ENCODE peak calls at places on chromosomes 16 and 17, in six cellular contexts. D is stomach, F is omental fat pad, U is H54, L is dorsolateral prefrontal cortex, V is kidney glomerular epithelial cell. M is an unnamed sample.

GRCh38 chr16:70738083-70738977 is 52.5 kb upstream of the MTSS2 start:
- DNase-seq in D (peak), F (no peak), U (peak), L (no peak), V (no peak), M (no peak)

GRCh38 chr16:56643080-56643778 is 4.8 kb downstream of the MT1A start:
- DNase-seq in D (peak), F (peak), U (no peak), L (no peak), V (peak), M (peak)

GRCh38 chr17:80034977-80035686 is 540 bp downstream of the TBC1D16 start:
- DNase-seq in D (no peak), F (no peak), U (peak), L (no peak), V (peak), M (no peak)

GRCh38 chr17:2883544-2884203 is 87.4 kb downstream of the RAP1GAP2 start:
- DNase-seq in D (no peak), F (no peak), U (peak), L (no peak), V (no peak), M (no peak)

GRCh38 chr17:29149431-29150064 is 30.6 kb downstream of the MYO18A start:
- DNase-seq in D (no peak), F (no peak), U (no peak), L (no peak), V (no peak), M (no peak)

GRCh38 chr16:77214411-77215138 is 15.4 kb downstream of the SYCE1L start:
- DNase-seq in D (no peak), F (no peak), U (peak), L (no peak), V (no peak), M (no peak)

GRCh38 chr16:57028086-57028485 is 38.7 kb downstream of the NLRC5 start:
- DNase-seq in D (no peak), F (no peak), U (no peak), L (no peak), V (no peak), M (peak)

GRCh38 chr17:66306413-66306812 is 4.0 kb downstream of the PRKCA start:
- DNase-seq in D (no peak), F (no peak), U (no peak), L (no peak), V (no peak), M (no peak)

GRCh38 chr16:53559552-53559951 is 56.5 kb upstream of the AKTIP start:
- DNase-seq in D (no peak), F (no peak), U (no peak), L (no peak), V (no peak), M (no peak)

GRCh38 chr17:17122781-17123483 is 80.7 kb downstream of the MPRIP start:
- DNase-seq in D (no peak), F (no peak), U (no peak), L (no peak), V (no peak), M (no peak)

GRCh38 chr16:84754353-84754856 is 54.6 kb downstream of the USP10 start:
- DNase-seq in D (peak), F (no peak), U (peak), L (no peak), V (peak), M (no peak)

GRCh38 chr16:4525069-4525468 is 13.5 kb downstream of the CDIP1 start:
- DNase-seq in D (no peak), F (no peak), U (no peak), L (no peak), V (no peak), M (no peak)

GRCh38 chr16:23387666-23388065 is 65.3 kb downstream of the COG7 start:
- DNase-seq in D (no peak), F (no peak), U (no peak), L (peak), V (no peak), M (no peak)

M was measured in posterior vena cava.